ENCODE peak calls at places on chromosome 14, in seven cellular contexts. Q is NCI-H1694; P is activated CD4-positive, alpha-beta T cell treated with anti-CD3 and anti-CD28 coated beads for 24 hours; B is effector CD4-positive, alpha-beta T cell; E is NCI-H1105; H is SJSA1; J is hepatic stellate cell. W is an unnamed sample.

GRCh38 chr14:61107148-61107641 is 126.2 kb downstream of the SLC38A6 start:
- DNase-seq in Q (no peak), J (no peak), H (no peak), P (no peak), E (no peak), B (no peak), W (no peak)

GRCh38 chr14:24997335-24997734 is 52.6 kb downstream of the STXBP6 start:
- DNase-seq in J (no peak), Q (no peak), E (no peak), P (no peak), B (no peak), H (no peak), W (no peak)

GRCh38 chr14:58731465-58732330 is 93.9 kb downstream of the DACT1 start:
- DNase-seq in H (peak; percentile 75), P (no peak), B (no peak), Q (no peak), E (no peak), J (peak; percentile 68), W (no peak)

GRCh38 chr14:32762886-32763285 is 175.8 kb upstream of the NPAS3 start:
- DNase-seq in H (no peak), J (no peak), P (no peak), B (no peak), Q (no peak), E (no peak), W (no peak)

GRCh38 chr14:77181124-77181602 is 435 bp upstream of the TMEM63C start:
- DNase-seq in Q (no peak), H (no peak), E (no peak), P (no peak), B (no peak), J (no peak), W (no peak)

GRCh38 chr14:103016071-103016470 is 41.3 kb downstream of the CDC42BPB start:
- DNase-seq in E (no peak), H (no peak), J (no peak), Q (no peak), B (no peak), P (no peak), W (no peak)

GRCh38 chr14:101875726-101876268 is 88.6 kb upstream of the DYNC1H1 start:
- DNase-seq in J (no peak), Q (no peak), H (no peak), B (no peak), E (no peak), P (no peak), W (no peak)

GRCh38 chr14:98840076-98840475 is 431.9 kb downstream of the BCL11B start:
- DNase-seq in E (no peak), J (no peak), B (no peak), P (no peak), Q (no peak), H (peak; percentile 91), W (no peak)

GRCh38 chr14:35378638-35379568 is 25.6 kb downstream of the NFKBIA start:
- DNase-seq in Q (no peak), H (peak; percentile 72), P (no peak), B (no peak), J (no peak), E (no peak), W (no peak)

GRCh38 chr14:64246688-64247087 is 47.5 kb downstream of the ESR2 start:
- DNase-seq in Q (no peak), E (no peak), B (no peak), H (no peak), P (no peak), J (no peak), W (no peak)

GRCh38 chr14:64974563-64974962 is 2.4 kb upstream of the RAB15 start:
- DNase-seq in E (no peak), Q (no peak), B (no peak), H (no peak), J (no peak), P (no peak), W (peak; percentile 19)

GRCh38 chr14:50951032-50951431 is 6.7 kb upstream of the PYGL start:
- DNase-seq in P (no peak), B (no peak), Q (no peak), J (no peak), E (no peak), H (no peak), W (no peak)

GRCh38 chr14:88521818-88522217 is 33.0 kb downstream of the PTPN21 start:
- DNase-seq in H (no peak), J (peak; percentile 4), Q (no peak), B (no peak), E (no peak), P (no peak), W (no peak)

GRCh38 chr14:73553845-73554244 is 4.9 kb downstream of the HEATR4 start:
- DNase-seq in J (no peak), B (no peak), Q (no peak), H (no peak), P (no peak), E (no peak), W (no peak)

GRCh38 chr14:28098863-28099262 is 667.7 kb upstream of the FOXG1 start:
- DNase-seq in E (no peak), P (no peak), B (no peak), Q (no peak), J (no peak), H (no peak), W (no peak)

W was measured in CD8-positive, alpha-beta memory T cell.